ENCODE peak calls at places on chromosomes 2 and 18, in nine cellular contexts. Y is bronchial epithelial cell, T is upper lobe of left lung, R is MM.1S, U is spleen, A is cardiac muscle cell, Q is AG04450, L is ovary, C is heart right ventricle. D is an unnamed sample.

GRCh38 chr2:195251221-195251620 is 405.8 kb upstream of the SLC39A10 start:
- DNase-seq in A (no peak), U (no peak), T (no peak), Q (no peak), Y (peak), C (no peak), L (no peak), R (no peak), D (no peak)

GRCh38 chr2:167490394-167490793 is 602.1 kb downstream of the XIRP2 start:
- DNase-seq in Y (no peak), L (no peak), R (no peak), C (no peak), U (no peak), Q (no peak), T (no peak), A (no peak), D (no peak)

GRCh38 chr2:211816739-211817138 is 721.9 kb downstream of the ERBB4 start:
- DNase-seq in U (no peak), T (no peak), Y (no peak), Q (no peak), A (no peak), R (no peak), C (no peak), L (no peak), D (no peak)

GRCh38 chr2:235543126-235543750 is 49.4 kb downstream of the AGAP1 start:
- DNase-seq in A (no peak), T (no peak), L (no peak), Q (no peak), C (no peak), R (no peak), Y (peak), U (peak), D (no peak)

GRCh38 chr18:59416818-59417217 is 57.8 kb upstream of the LMAN1 start:
- DNase-seq in Q (no peak), T (no peak), C (no peak), U (no peak), Y (peak), A (no peak), L (no peak), R (no peak), D (no peak)

GRCh38 chr2:239768907-239769573 is 256.1 kb downstream of the NDUFA10 start:
- DNase-seq in A (no peak), L (no peak), R (no peak), U (no peak), Y (no peak), T (no peak), C (no peak), Q (no peak), D (no peak)

GRCh38 chr18:77866309-77866708 is 616.7 kb downstream of the GALR1 start:
- DNase-seq in A (no peak), Y (no peak), L (no peak), U (no peak), Q (no peak), C (no peak), T (no peak), R (no peak), D (no peak)

GRCh38 chr18:22879279-22879678 is 53.8 kb upstream of the RBBP8 start:
- DNase-seq in A (no peak), Q (no peak), R (no peak), T (no peak), L (no peak), U (no peak), Y (no peak), C (no peak), D (no peak)

GRCh38 chr2:168192143-168192785 is 55.1 kb downstream of the STK39 start:
- DNase-seq in Q (no peak), L (peak), T (no peak), U (no peak), A (no peak), Y (no peak), R (no peak), C (no peak), D (peak)

GRCh38 chr2:27889774-27890145 is 427 bp downstream of the RBKS start:
- DNase-seq in Y (peak), A (no peak), C (no peak), T (no peak), U (no peak), R (peak), L (peak), Q (no peak), D (no peak)

GRCh38 chr2:29463181-29463900 is 348.1 kb downstream of the CLIP4 start:
- DNase-seq in R (no peak), Q (peak), A (peak), Y (peak), T (no peak), C (no peak), U (no peak), L (no peak), D (peak)

GRCh38 chr2:118841450-118841827 is 6.0 kb downstream of the EN1 start:
- DNase-seq in Q (no peak), T (no peak), U (peak), C (no peak), A (no peak), Y (no peak), L (no peak), R (no peak), D (no peak)

DNA sequence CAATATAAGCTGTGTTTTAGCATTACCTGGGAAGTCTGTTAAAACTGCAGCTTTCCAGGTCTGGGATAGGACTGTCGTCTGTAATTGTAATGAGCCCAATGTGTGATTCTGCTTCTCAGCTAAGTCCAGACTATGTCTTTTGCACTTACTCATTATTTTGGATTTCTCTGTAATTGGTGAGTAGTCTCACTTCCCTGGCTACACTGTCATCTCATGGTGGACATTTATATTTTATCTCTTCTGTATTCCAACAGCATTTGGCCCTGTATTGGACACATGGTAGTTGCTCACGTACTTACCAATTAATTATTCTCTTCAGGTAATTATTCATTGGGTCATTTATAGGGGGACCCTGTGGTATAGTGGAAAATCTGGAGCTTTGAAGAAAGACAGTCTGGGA is 28.0 kb downstream of the LHCGR start:
- DNase-seq in U (no peak), Q (no peak), T (no peak), C (no peak), L (no peak), A (no peak), R (no peak), Y (no peak), D (no peak)
- TF ChIP-seq CTCF in U (no peak), Q (no peak), T (no peak), C (peak), L (no peak), A (peak), R (no peak), Y (no peak), D (no peak)

GRCh38 chr2:100581265-100581612 is 18.4 kb downstream of the PDCL3 start:
- DNase-seq in A (no peak), L (no peak), Y (no peak), R (no peak), Q (no peak), U (no peak), T (no peak), C (no peak), D (no peak)
- H3K4me3 ChIP-seq in A (no peak), L (no peak), Y (no peak), R (no peak), Q (no peak), U (no peak), T (no peak), C (no peak), D (no peak)

GRCh38 chr2:113111121-113111520 is 16.3 kb upstream of the IL1RN start:
- DNase-seq in Y (no peak), T (no peak), R (no peak), C (no peak), Q (no peak), L (no peak), U (no peak), A (no peak), D (no peak)

GRCh38 chr2:113113794-113114193 is 13.6 kb upstream of the IL1RN start:
- DNase-seq in Q (no peak), U (no peak), T (no peak), L (no peak), A (no peak), R (no peak), Y (peak), C (no peak), D (no peak)

GRCh38 chr2:113111823-113112287 is 15.5 kb upstream of the IL1RN start:
- DNase-seq in U (no peak), T (peak), A (no peak), L (no peak), Q (no peak), Y (peak), R (no peak), C (no peak), D (no peak)

GRCh38 chr2:113114224-113114945 is 13.0 kb upstream of the IL1RN start:
- DNase-seq in R (no peak), Q (no peak), L (no peak), C (no peak), A (no peak), T (no peak), U (no peak), Y (peak), D (no peak)

GRCh38 chr2:113112438-113112837 is 15.0 kb upstream of the IL1RN start:
- DNase-seq in C (no peak), U (no peak), Q (no peak), T (no peak), Y (no peak), A (no peak), R (no peak), L (no peak), D (no peak)
- TF ChIP-seq CTCF in C (no peak), U (no peak), Q (no peak), T (no peak), Y (no peak), A (no peak), R (no peak), L (no peak), D (no peak)

GRCh38 chr2:191247381-191248057 is 2.3 kb downstream of the MYO1B start:
- DNase-seq in A (no peak), Q (peak), L (no peak), T (peak), Y (peak), U (no peak), C (no peak), R (no peak), D (peak)
- H3K4me3 ChIP-seq in A (no peak), Q (peak), L (no peak), T (no peak), Y (peak), U (no peak), C (peak), R (no peak), D (peak)

DNA sequence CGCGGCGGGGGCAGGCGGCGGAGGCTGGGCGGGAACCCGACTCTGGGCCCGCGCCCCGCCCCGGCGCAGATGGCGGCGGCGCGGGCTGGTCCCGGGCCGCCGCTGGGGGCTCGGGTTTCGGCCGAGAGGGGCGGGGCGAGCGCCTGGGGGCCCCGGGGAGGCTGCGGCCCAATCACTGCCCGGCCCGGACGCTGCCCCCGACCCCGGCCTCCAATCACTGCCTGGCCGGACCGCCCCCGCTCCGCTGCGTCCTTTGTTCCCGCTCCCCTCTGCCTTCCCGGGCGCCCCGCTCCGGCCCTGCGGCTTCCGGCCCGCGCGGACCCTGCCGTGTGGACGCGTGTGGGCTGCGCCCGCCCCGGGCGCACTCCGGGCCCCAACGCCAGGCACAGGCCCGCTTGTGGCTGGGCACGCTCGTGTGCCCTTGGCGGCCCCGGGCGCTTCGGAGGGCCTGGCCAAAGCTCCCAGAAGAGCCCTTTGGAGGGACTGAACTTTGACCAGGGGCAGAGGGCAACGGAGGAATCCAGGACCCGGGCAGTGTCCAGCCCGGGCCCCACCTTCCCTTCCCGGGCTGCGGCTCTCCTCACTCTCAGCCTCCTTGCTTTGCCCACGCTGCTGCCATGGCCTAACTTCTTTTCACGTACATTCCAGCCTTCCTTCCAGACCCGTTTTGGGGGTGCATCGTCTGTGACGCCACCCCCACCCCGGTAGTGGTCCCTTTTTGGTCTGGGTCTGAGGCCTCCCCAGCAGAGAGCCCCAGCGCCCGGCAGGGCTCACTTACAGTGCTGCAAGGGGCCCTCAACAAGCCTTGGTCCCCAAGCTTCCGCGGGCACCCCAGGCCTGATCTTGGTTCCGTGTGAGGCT is 27.1 kb upstream of the PTMA start:
- DNase-seq in T (peak), Y (no peak), U (peak), Q (peak), R (no peak), L (peak), A (peak), C (peak), D (peak)
- TF ChIP-seq CTCF in T (no peak), Y (no peak), U (no peak), Q (no peak), R (no peak), L (no peak), A (no peak), C (no peak), D (no peak)

D was measured in fibroblast of the aortic adventitia.